ENCODE peak calls at places on chromosomes 5 and 9, in eight cellular contexts. One of them, this sample, is unnamed.

GRCh38 chr9:37983381-37984067 is 79.6 kb upstream of the SLC25A51 start:
- DNase-seq in heart left ventricle: no peak
- DNase-seq in gastrocnemius medialis: no peak
- DNase-seq in IMR-90: no peak
- DNase-seq in stomach: no peak
- DNase-seq in tibial nerve: no peak
- DNase-seq in esophagus squamous epithelium: no peak
- DNase-seq in lower leg skin: no peak
- DNase-seq in this sample: no peak

GRCh38 chr5:17918373-17919104 is 284.3 kb downstream of the TAF11L14 start:
- DNase-seq in heart left ventricle: no peak
- DNase-seq in gastrocnemius medialis: no peak
- DNase-seq in IMR-90: no peak
- DNase-seq in stomach: no peak
- DNase-seq in tibial nerve: no peak
- DNase-seq in esophagus squamous epithelium: no peak
- DNase-seq in lower leg skin: no peak
- DNase-seq in this sample: no peak

GRCh38 chr5:36242534-36243144 is 914 bp upstream of the NADK2 start:
- DNase-seq in heart left ventricle: no peak
- DNase-seq in gastrocnemius medialis: no peak
- DNase-seq in IMR-90: no peak
- DNase-seq in stomach: no peak
- DNase-seq in tibial nerve: peak
- DNase-seq in esophagus squamous epithelium: no peak
- DNase-seq in lower leg skin: no peak
- DNase-seq in this sample: peak

GRCh38 chr5:84393969-84394368 is 9.3 kb upstream of the EDIL3 start:
- DNase-seq in heart left ventricle: no peak
- DNase-seq in gastrocnemius medialis: no peak
- DNase-seq in IMR-90: peak
- DNase-seq in stomach: no peak
- DNase-seq in tibial nerve: no peak
- DNase-seq in esophagus squamous epithelium: no peak
- DNase-seq in lower leg skin: no peak
- DNase-seq in this sample: no peak

GRCh38 chr9:78365979-78366697 is 69.2 kb downstream of the PSAT1 start:
- DNase-seq in heart left ventricle: no peak
- DNase-seq in gastrocnemius medialis: no peak
- DNase-seq in IMR-90: peak
- DNase-seq in stomach: no peak
- DNase-seq in tibial nerve: no peak
- DNase-seq in esophagus squamous epithelium: no peak
- DNase-seq in lower leg skin: no peak
- DNase-seq in this sample: no peak

GRCh38 chr5:131795128-131795719 is 1.6 kb downstream of the FNIP1 start:
- DNase-seq in heart left ventricle: no peak
- DNase-seq in gastrocnemius medialis: no peak
- DNase-seq in IMR-90: no peak
- DNase-seq in stomach: no peak
- DNase-seq in tibial nerve: no peak
- DNase-seq in esophagus squamous epithelium: no peak
- DNase-seq in lower leg skin: no peak
- DNase-seq in this sample: no peak

GRCh38 chr9:693460-694390 is 147.8 kb upstream of the DMRT1 start:
- DNase-seq in heart left ventricle: peak
- DNase-seq in gastrocnemius medialis: peak
- DNase-seq in IMR-90: peak
- DNase-seq in stomach: no peak
- DNase-seq in tibial nerve: peak
- DNase-seq in esophagus squamous epithelium: no peak
- DNase-seq in lower leg skin: peak
- DNase-seq in this sample: peak

GRCh38 chr9:70403618-70404025 is 10.8 kb downstream of the KLF9 start:
- DNase-seq in heart left ventricle: no peak
- DNase-seq in gastrocnemius medialis: no peak
- DNase-seq in IMR-90: peak
- DNase-seq in stomach: no peak
- DNase-seq in tibial nerve: no peak
- DNase-seq in esophagus squamous epithelium: no peak
- DNase-seq in lower leg skin: no peak
- DNase-seq in this sample: no peak

GRCh38 chr5:132815454-132815853 is 2.4 kb downstream of the SOWAHA start:
- DNase-seq in heart left ventricle: no peak
- DNase-seq in gastrocnemius medialis: no peak
- DNase-seq in IMR-90: peak
- DNase-seq in stomach: no peak
- DNase-seq in tibial nerve: no peak
- DNase-seq in esophagus squamous epithelium: no peak
- DNase-seq in lower leg skin: no peak
- DNase-seq in this sample: no peak

GRCh38 chr5:84239509-84239908 is 145.2 kb downstream of the EDIL3 start:
- DNase-seq in heart left ventricle: no peak
- DNase-seq in gastrocnemius medialis: no peak
- DNase-seq in IMR-90: peak
- DNase-seq in stomach: no peak
- DNase-seq in tibial nerve: no peak
- DNase-seq in esophagus squamous epithelium: no peak
- DNase-seq in lower leg skin: no peak
- DNase-seq in this sample: no peak

GRCh38 chr5:134577022-134577795 is 51.7 kb downstream of the JADE2 start:
- DNase-seq in heart left ventricle: peak
- DNase-seq in gastrocnemius medialis: no peak
- DNase-seq in IMR-90: peak
- DNase-seq in stomach: no peak
- DNase-seq in tibial nerve: no peak
- DNase-seq in esophagus squamous epithelium: no peak
- DNase-seq in lower leg skin: no peak
- DNase-seq in this sample: no peak

GRCh38 chr9:76443887-76444286 is 15.1 kb upstream of the GCNT1 start:
- DNase-seq in heart left ventricle: no peak
- DNase-seq in gastrocnemius medialis: no peak
- DNase-seq in IMR-90: no peak
- DNase-seq in stomach: no peak
- DNase-seq in tibial nerve: no peak
- DNase-seq in esophagus squamous epithelium: no peak
- DNase-seq in lower leg skin: no peak
- DNase-seq in this sample: no peak

GRCh38 chr5:143693691-143694252 is 118.2 kb upstream of the HMHB1 start:
- DNase-seq in heart left ventricle: no peak
- DNase-seq in gastrocnemius medialis: no peak
- DNase-seq in IMR-90: no peak
- DNase-seq in stomach: no peak
- DNase-seq in tibial nerve: no peak
- DNase-seq in esophagus squamous epithelium: no peak
- DNase-seq in lower leg skin: no peak
- DNase-seq in this sample: no peak

GRCh38 chr9:80556631-80557030 is 984.9 kb downstream of the TLE4 start:
- DNase-seq in heart left ventricle: no peak
- DNase-seq in gastrocnemius medialis: no peak
- DNase-seq in IMR-90: no peak
- DNase-seq in stomach: no peak
- DNase-seq in tibial nerve: no peak
- DNase-seq in esophagus squamous epithelium: no peak
- DNase-seq in lower leg skin: no peak
- DNase-seq in this sample: no peak

GRCh38 chr5:141508808-141509611 is 20.1 kb downstream of the PCDHGC5 start:
- DNase-seq in heart left ventricle: peak
- DNase-seq in gastrocnemius medialis: peak
- DNase-seq in IMR-90: peak
- DNase-seq in stomach: no peak
- DNase-seq in tibial nerve: peak
- DNase-seq in esophagus squamous epithelium: no peak
- DNase-seq in lower leg skin: peak
- DNase-seq in this sample: no peak

GRCh38 chr5:176535655-176536131 is 1.5 kb downstream of the RNF44 start:
- DNase-seq in heart left ventricle: peak
- DNase-seq in gastrocnemius medialis: no peak
- DNase-seq in IMR-90: no peak
- DNase-seq in stomach: no peak
- DNase-seq in tibial nerve: no peak
- DNase-seq in esophagus squamous epithelium: no peak
- DNase-seq in lower leg skin: no peak
- DNase-seq in this sample: peak

GRCh38 chr5:127313379-127313778 is 22.8 kb downstream of the MEGF10 start:
- DNase-seq in heart left ventricle: no peak
- DNase-seq in gastrocnemius medialis: no peak
- DNase-seq in IMR-90: no peak
- DNase-seq in stomach: no peak
- DNase-seq in tibial nerve: no peak
- DNase-seq in esophagus squamous epithelium: no peak
- DNase-seq in lower leg skin: no peak
- DNase-seq in this sample: no peak
- TF ChIP-seq POLR2A in heart left ventricle: no peak
- TF ChIP-seq POLR2A in gastrocnemius medialis: no peak
- TF ChIP-seq POLR2A in IMR-90: no peak
- TF ChIP-seq POLR2A in stomach: no peak
- TF ChIP-seq POLR2A in tibial nerve: no peak
- TF ChIP-seq POLR2A in esophagus squamous epithelium: no peak
- TF ChIP-seq POLR2A in lower leg skin: no peak
- TF ChIP-seq POLR2A in this sample: no peak

DNA sequence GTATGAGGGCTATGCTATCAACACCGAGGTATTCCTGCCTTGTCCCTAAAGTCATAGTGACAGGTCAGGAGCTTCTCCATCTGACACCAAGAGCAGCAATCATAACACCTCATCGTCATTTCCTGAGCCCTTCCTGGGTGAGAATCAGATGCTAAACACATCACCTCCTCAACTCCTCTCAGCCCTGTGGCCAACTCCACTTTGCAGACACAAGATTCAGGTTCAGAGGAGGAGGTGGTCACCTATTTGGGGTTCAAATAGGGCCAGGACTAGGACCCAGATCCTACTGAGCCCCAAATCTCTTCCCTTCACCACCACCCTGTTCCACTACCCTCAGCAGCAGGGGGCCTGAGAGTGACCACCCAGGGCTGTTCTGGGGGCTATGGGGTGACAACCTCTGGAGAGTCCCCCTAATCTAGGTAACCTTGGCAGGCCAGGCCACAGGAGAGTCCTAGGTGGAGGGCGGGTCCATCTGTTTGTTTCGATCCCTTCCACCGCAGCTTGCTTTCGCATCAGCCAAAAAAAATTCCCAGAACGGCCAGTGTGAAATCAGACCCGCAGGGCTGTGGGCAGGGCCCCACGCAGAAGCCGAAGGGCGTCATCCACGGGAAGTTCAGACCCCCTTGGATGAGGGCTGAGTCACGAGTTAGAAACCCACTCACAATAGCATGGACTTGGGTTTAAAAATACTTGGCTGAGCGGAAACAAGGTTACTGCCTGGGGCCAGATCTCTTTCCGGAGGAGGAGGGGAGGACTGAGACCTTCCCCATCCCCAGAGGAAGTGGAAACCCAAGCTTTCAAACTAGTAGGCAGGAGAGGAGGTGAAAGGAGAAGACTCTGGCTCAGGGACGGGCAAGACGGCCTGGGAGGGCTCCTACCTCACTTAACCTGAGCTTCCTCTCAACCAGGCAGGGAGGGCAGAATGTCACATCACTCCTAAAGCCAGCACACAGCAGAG is 8.7 kb downstream of the STK10 start:
- DNase-seq in heart left ventricle: peak
- DNase-seq in gastrocnemius medialis: no peak
- DNase-seq in IMR-90: peak
- DNase-seq in stomach: no peak
- DNase-seq in tibial nerve: no peak
- DNase-seq in esophagus squamous epithelium: no peak
- DNase-seq in lower leg skin: no peak
- DNase-seq in this sample: no peak
- H3K4me3 ChIP-seq in heart left ventricle: peak
- H3K4me3 ChIP-seq in gastrocnemius medialis: no peak
- H3K4me3 ChIP-seq in IMR-90: no peak
- H3K4me3 ChIP-seq in stomach: no peak
- H3K4me3 ChIP-seq in tibial nerve: peak
- H3K4me3 ChIP-seq in esophagus squamous epithelium: peak
- H3K4me3 ChIP-seq in lower leg skin: no peak
- H3K4me3 ChIP-seq in this sample: no peak

GRCh38 chr9:87286506-87286905 is 211.2 kb upstream of the DAPK1 start:
- DNase-seq in heart left ventricle: no peak
- DNase-seq in gastrocnemius medialis: no peak
- DNase-seq in IMR-90: no peak
- DNase-seq in stomach: no peak
- DNase-seq in tibial nerve: no peak
- DNase-seq in esophagus squamous epithelium: no peak
- DNase-seq in lower leg skin: no peak
- DNase-seq in this sample: no peak

GRCh38 chr9:87292449-87293191 is 205.0 kb upstream of the DAPK1 start:
- DNase-seq in heart left ventricle: no peak
- DNase-seq in gastrocnemius medialis: no peak
- DNase-seq in IMR-90: peak
- DNase-seq in stomach: no peak
- DNase-seq in tibial nerve: no peak
- DNase-seq in esophagus squamous epithelium: no peak
- DNase-seq in lower leg skin: no peak
- DNase-seq in this sample: no peak

GRCh38 chr9:87285183-87285582 is 212.5 kb upstream of the DAPK1 start:
- DNase-seq in heart left ventricle: no peak
- DNase-seq in gastrocnemius medialis: no peak
- DNase-seq in IMR-90: peak
- DNase-seq in stomach: peak
- DNase-seq in tibial nerve: no peak
- DNase-seq in esophagus squamous epithelium: no peak
- DNase-seq in lower leg skin: no peak
- DNase-seq in this sample: peak

GRCh38 chr9:87290241-87290700 is 207.4 kb upstream of the DAPK1 start:
- DNase-seq in heart left ventricle: no peak
- DNase-seq in gastrocnemius medialis: no peak
- DNase-seq in IMR-90: peak
- DNase-seq in stomach: no peak
- DNase-seq in tibial nerve: no peak
- DNase-seq in esophagus squamous epithelium: no peak
- DNase-seq in lower leg skin: no peak
- DNase-seq in this sample: no peak
- TF ChIP-seq CTCF in heart left ventricle: no peak
- TF ChIP-seq CTCF in gastrocnemius medialis: no peak
- TF ChIP-seq CTCF in IMR-90: peak
- TF ChIP-seq CTCF in stomach: no peak
- TF ChIP-seq CTCF in tibial nerve: no peak
- TF ChIP-seq CTCF in esophagus squamous epithelium: no peak
- TF ChIP-seq CTCF in lower leg skin: no peak
- TF ChIP-seq CTCF in this sample: no peak

GRCh38 chr5:172805018-172805683 is 28.9 kb upstream of the ERGIC1 start:
- DNase-seq in heart left ventricle: no peak
- DNase-seq in gastrocnemius medialis: no peak
- DNase-seq in IMR-90: no peak
- DNase-seq in stomach: no peak
- DNase-seq in tibial nerve: no peak
- DNase-seq in esophagus squamous epithelium: no peak
- DNase-seq in lower leg skin: no peak
- DNase-seq in this sample: no peak
- TF ChIP-seq POLR2A in heart left ventricle: no peak
- TF ChIP-seq POLR2A in gastrocnemius medialis: no peak
- TF ChIP-seq POLR2A in IMR-90: no peak
- TF ChIP-seq POLR2A in stomach: no peak
- TF ChIP-seq POLR2A in tibial nerve: no peak
- TF ChIP-seq POLR2A in esophagus squamous epithelium: no peak
- TF ChIP-seq POLR2A in lower leg skin: no peak
- TF ChIP-seq POLR2A in this sample: no peak

This sample was measured in body of pancreas.